ENCODE peak calls at places on chromosomes 16 and 17, in six cellular contexts. One of them, this sample, is unnamed.

GRCh38 chr17:45172541-45173286 is 11.0 kb downstream of the HEXIM2 start:
- DNase-seq in kidney: peak
- DNase-seq in lower leg skin: peak
- DNase-seq in fibroblast of lung: peak
- DNase-seq in cardiac muscle cell: peak
- DNase-seq in lung: peak
- DNase-seq in this sample: peak

GRCh38 chr17:58294034-58294433 is 13.3 kb upstream of the MPO start:
- DNase-seq in kidney: no peak
- DNase-seq in fibroblast of lung: no peak
- DNase-seq in cardiac muscle cell: no peak
- DNase-seq in lung: no peak
- DNase-seq in lower leg skin: no peak
- DNase-seq in this sample: no peak

GRCh38 chr17:61245706-61246135 is 153.9 kb upstream of the TBX2 start:
- DNase-seq in cardiac muscle cell: no peak
- DNase-seq in fibroblast of lung: no peak
- DNase-seq in lung: no peak
- DNase-seq in lower leg skin: no peak
- DNase-seq in kidney: no peak
- DNase-seq in this sample: no peak

GRCh38 chr17:34382586-34383224 is 19.7 kb upstream of the CCL1 start:
- DNase-seq in fibroblast of lung: no peak
- DNase-seq in cardiac muscle cell: no peak
- DNase-seq in lung: no peak
- DNase-seq in lower leg skin: no peak
- DNase-seq in kidney: no peak
- DNase-seq in this sample: no peak

GRCh38 chr16:86987746-86988670 is 329.2 kb downstream of the C16orf95 start:
- DNase-seq in kidney: peak
- DNase-seq in lower leg skin: no peak
- DNase-seq in fibroblast of lung: no peak
- DNase-seq in lung: no peak
- DNase-seq in cardiac muscle cell: no peak
- DNase-seq in this sample: no peak

GRCh38 chr16:79658301-79659001 is 57.9 kb upstream of the MAF start:
- DNase-seq in lower leg skin: peak
- DNase-seq in kidney: no peak
- DNase-seq in lung: no peak
- DNase-seq in cardiac muscle cell: peak
- DNase-seq in fibroblast of lung: peak
- DNase-seq in this sample: no peak

GRCh38 chr16:29820271-29820701 is at the start of gene MVP:
- DNase-seq in lower leg skin: no peak
- DNase-seq in kidney: peak
- DNase-seq in fibroblast of lung: peak
- DNase-seq in lung: peak
- DNase-seq in cardiac muscle cell: peak
- DNase-seq in this sample: peak

GRCh38 chr17:73820686-73821448 is 176.6 kb upstream of the SDK2 start:
- DNase-seq in lung: no peak
- DNase-seq in fibroblast of lung: no peak
- DNase-seq in lower leg skin: no peak
- DNase-seq in kidney: peak
- DNase-seq in cardiac muscle cell: peak
- DNase-seq in this sample: no peak

GRCh38 chr16:84467256-84467655 is 37.2 kb downstream of the MEAK7 start:
- DNase-seq in fibroblast of lung: no peak
- DNase-seq in cardiac muscle cell: no peak
- DNase-seq in kidney: no peak
- DNase-seq in lung: no peak
- DNase-seq in lower leg skin: no peak
- DNase-seq in this sample: no peak

GRCh38 chr17:15941781-15942180 is 3.1 kb upstream of the ADORA2B start:
- DNase-seq in fibroblast of lung: no peak
- DNase-seq in lower leg skin: no peak
- DNase-seq in kidney: peak
- DNase-seq in lung: no peak
- DNase-seq in cardiac muscle cell: no peak
- DNase-seq in this sample: no peak

GRCh38 chr16:4057439-4057877 is 58.8 kb downstream of the ADCY9 start:
- DNase-seq in kidney: no peak
- DNase-seq in fibroblast of lung: no peak
- DNase-seq in lower leg skin: no peak
- DNase-seq in cardiac muscle cell: peak
- DNase-seq in lung: no peak
- DNase-seq in this sample: no peak

GRCh38 chr16:8469102-8469778 is 121.1 kb downstream of the TMEM114 start:
- DNase-seq in lower leg skin: no peak
- DNase-seq in cardiac muscle cell: no peak
- DNase-seq in lung: no peak
- DNase-seq in kidney: no peak
- DNase-seq in fibroblast of lung: no peak
- DNase-seq in this sample: no peak

GRCh38 chr17:45224671-45225050 is 3.0 kb downstream of the FMNL1 start:
- DNase-seq in fibroblast of lung: no peak
- DNase-seq in lung: no peak
- DNase-seq in cardiac muscle cell: no peak
- DNase-seq in lower leg skin: no peak
- DNase-seq in kidney: no peak
- DNase-seq in this sample: no peak

GRCh38 chr16:21167360-21167759 is 8.9 kb downstream of the LDAF1 start:
- DNase-seq in kidney: no peak
- DNase-seq in lung: no peak
- DNase-seq in lower leg skin: no peak
- DNase-seq in cardiac muscle cell: no peak
- DNase-seq in fibroblast of lung: peak
- DNase-seq in this sample: no peak

GRCh38 chr17:76585048-76585648 is 512 bp downstream of the ST6GALNAC2 start:
- DNase-seq in lower leg skin: no peak
- DNase-seq in kidney: peak
- DNase-seq in lung: no peak
- DNase-seq in cardiac muscle cell: no peak
- DNase-seq in fibroblast of lung: no peak
- DNase-seq in this sample: peak

GRCh38 chr17:57911834-57912673 is 43.2 kb downstream of the CUEDC1 start:
- DNase-seq in lung: peak
- DNase-seq in lower leg skin: peak
- DNase-seq in fibroblast of lung: peak
- DNase-seq in kidney: peak
- DNase-seq in cardiac muscle cell: peak
- DNase-seq in this sample: no peak

GRCh38 chr17:19021622-19022083 is 17.1 kb upstream of the FAM83G start:
- DNase-seq in lung: no peak
- DNase-seq in cardiac muscle cell: no peak
- DNase-seq in lower leg skin: no peak
- DNase-seq in fibroblast of lung: no peak
- DNase-seq in kidney: no peak
- DNase-seq in this sample: no peak

GRCh38 chr17:74452027-74452840 is 14.2 kb upstream of the CD300A start:
- DNase-seq in kidney: peak
- DNase-seq in lung: no peak
- DNase-seq in cardiac muscle cell: no peak
- DNase-seq in fibroblast of lung: no peak
- DNase-seq in lower leg skin: no peak
- DNase-seq in this sample: no peak

DNA sequence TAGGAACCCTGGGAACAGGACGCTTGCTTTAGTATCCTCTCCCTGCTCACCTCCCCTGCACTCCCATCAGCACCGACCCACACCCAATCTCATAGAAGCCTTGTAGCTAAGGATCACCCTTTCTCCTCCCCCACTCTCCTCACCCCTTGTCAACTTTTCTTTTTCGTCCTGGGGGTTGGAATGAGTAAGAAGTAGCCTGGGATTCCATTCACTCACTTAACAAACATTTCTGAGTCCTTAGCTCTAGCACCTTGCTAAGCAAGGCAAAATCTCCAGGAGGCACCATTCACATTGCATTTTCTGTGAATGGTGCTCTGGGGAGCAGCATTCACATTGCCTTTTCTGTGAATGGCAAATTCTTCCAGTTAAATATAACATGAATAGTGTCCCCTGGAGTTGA is 1.1 kb upstream of the PGAP3 start:
- DNase-seq in lower leg skin: no peak
- DNase-seq in kidney: peak
- DNase-seq in fibroblast of lung: no peak
- DNase-seq in lung: no peak
- DNase-seq in cardiac muscle cell: no peak
- DNase-seq in this sample: no peak
- TF ChIP-seq CTCF in lower leg skin: no peak
- TF ChIP-seq CTCF in kidney: no peak
- TF ChIP-seq CTCF in fibroblast of lung: no peak
- TF ChIP-seq CTCF in lung: no peak
- TF ChIP-seq CTCF in cardiac muscle cell: no peak
- TF ChIP-seq CTCF in this sample: no peak

GRCh38 chr17:66727634-66728570 is 107.0 kb upstream of the CACNG5 start:
- DNase-seq in fibroblast of lung: peak
- DNase-seq in cardiac muscle cell: peak
- DNase-seq in kidney: no peak
- DNase-seq in lung: peak
- DNase-seq in lower leg skin: peak
- DNase-seq in this sample: peak
- TF ChIP-seq CTCF in fibroblast of lung: peak
- TF ChIP-seq CTCF in cardiac muscle cell: peak
- TF ChIP-seq CTCF in kidney: peak
- TF ChIP-seq CTCF in lung: peak
- TF ChIP-seq CTCF in lower leg skin: no peak
- TF ChIP-seq CTCF in this sample: peak

GRCh38 chr17:29291163-29291752 is 2.7 kb downstream of the NUFIP2 start:
- DNase-seq in lung: no peak
- DNase-seq in cardiac muscle cell: peak
- DNase-seq in fibroblast of lung: peak
- DNase-seq in kidney: no peak
- DNase-seq in lower leg skin: peak
- DNase-seq in this sample: peak
- TF ChIP-seq CTCF in lung: peak
- TF ChIP-seq CTCF in cardiac muscle cell: peak
- TF ChIP-seq CTCF in fibroblast of lung: peak
- TF ChIP-seq CTCF in kidney: peak
- TF ChIP-seq CTCF in lower leg skin: no peak
- TF ChIP-seq CTCF in this sample: peak

GRCh38 chr17:32912218-32912897 is 15.6 kb upstream of the TMEM98 start:
- DNase-seq in lung: peak
- DNase-seq in kidney: peak
- DNase-seq in cardiac muscle cell: peak
- DNase-seq in fibroblast of lung: peak
- DNase-seq in lower leg skin: peak
- DNase-seq in this sample: no peak
- TF ChIP-seq CTCF in lung: no peak
- TF ChIP-seq CTCF in kidney: no peak
- TF ChIP-seq CTCF in cardiac muscle cell: peak
- TF ChIP-seq CTCF in fibroblast of lung: peak
- TF ChIP-seq CTCF in lower leg skin: no peak
- TF ChIP-seq CTCF in this sample: no peak

GRCh38 chr17:2170023-2170422 is 115.1 kb downstream of the HIC1 start:
- DNase-seq in kidney: no peak
- DNase-seq in fibroblast of lung: no peak
- DNase-seq in lower leg skin: no peak
- DNase-seq in cardiac muscle cell: no peak
- DNase-seq in lung: no peak
- DNase-seq in this sample: peak
- TF ChIP-seq CTCF in kidney: no peak
- TF ChIP-seq CTCF in fibroblast of lung: no peak
- TF ChIP-seq CTCF in lower leg skin: no peak
- TF ChIP-seq CTCF in cardiac muscle cell: peak
- TF ChIP-seq CTCF in lung: no peak
- TF ChIP-seq CTCF in this sample: peak

This sample was measured in GM13976.